ENCODE peak calls at places on chromosomes 13 and 19, in four cellular contexts. One of them, this sample, is unnamed.

GRCh38 chr13:102680133-102680717 is 14.6 kb downstream of the METTL21C start:
- DNase-seq in T follicular helper cell: no peak
- DNase-seq in SK-N-MC: no peak
- DNase-seq in left ventricle myocardium superior: no peak
- DNase-seq in this sample: no peak

GRCh38 chr13:50365683-50366391 is 350.6 kb downstream of the KCNRG start:
- DNase-seq in T follicular helper cell: peak; percentile 15
- DNase-seq in SK-N-MC: no peak
- DNase-seq in left ventricle myocardium superior: no peak
- DNase-seq in this sample: no peak

GRCh38 chr13:79481685-79482052 is 714 bp downstream of the NDFIP2 start:
- DNase-seq in SK-N-MC: no peak
- DNase-seq in left ventricle myocardium superior: no peak
- DNase-seq in T follicular helper cell: peak; percentile 7
- DNase-seq in this sample: peak; percentile 1

GRCh38 chr19:12639901-12640613 is 26.5 kb downstream of the MAN2B1 start:
- DNase-seq in SK-N-MC: no peak
- DNase-seq in left ventricle myocardium superior: peak; percentile 88
- DNase-seq in T follicular helper cell: peak; percentile 69
- DNase-seq in this sample: peak; percentile 71

GRCh38 chr13:33910267-33910666 is 92.3 kb downstream of the RFC3 start:
- DNase-seq in left ventricle myocardium superior: no peak
- DNase-seq in SK-N-MC: no peak
- DNase-seq in T follicular helper cell: no peak
- DNase-seq in this sample: no peak

GRCh38 chr19:46372901-46373572 is 26.1 kb downstream of the PPP5C start:
- DNase-seq in SK-N-MC: no peak
- DNase-seq in left ventricle myocardium superior: no peak
- DNase-seq in T follicular helper cell: no peak
- DNase-seq in this sample: no peak

GRCh38 chr19:49132974-49133609 is 13.7 kb downstream of the PPFIA3 start:
- DNase-seq in left ventricle myocardium superior: peak; percentile 70
- DNase-seq in SK-N-MC: no peak
- DNase-seq in T follicular helper cell: no peak
- DNase-seq in this sample: peak; percentile 32

GRCh38 chr13:23899555-23899954 is 2.3 kb upstream of the C1QTNF9B start:
- DNase-seq in SK-N-MC: no peak
- DNase-seq in left ventricle myocardium superior: no peak
- DNase-seq in T follicular helper cell: peak; percentile 21
- DNase-seq in this sample: peak; percentile 5

GRCh38 chr13:24651718-24652345 is 28.4 kb upstream of the ATP12A start:
- DNase-seq in left ventricle myocardium superior: no peak
- DNase-seq in T follicular helper cell: no peak
- DNase-seq in SK-N-MC: no peak
- DNase-seq in this sample: no peak

GRCh38 chr13:29543230-29544215 is 52.0 kb downstream of the SLC7A1 start:
- DNase-seq in SK-N-MC: no peak
- DNase-seq in left ventricle myocardium superior: no peak
- DNase-seq in T follicular helper cell: no peak
- DNase-seq in this sample: no peak

GRCh38 chr19:1064661-1065605 is 2.0 kb upstream of the ARHGAP45 start:
- DNase-seq in SK-N-MC: no peak
- DNase-seq in left ventricle myocardium superior: peak; percentile 85
- DNase-seq in T follicular helper cell: peak; percentile 59
- DNase-seq in this sample: peak; percentile 35

GRCh38 chr19:12478234-12478941 is 6.2 kb downstream of the ZNF709 start:
- DNase-seq in SK-N-MC: no peak
- DNase-seq in T follicular helper cell: no peak
- DNase-seq in left ventricle myocardium superior: no peak
- DNase-seq in this sample: no peak

GRCh38 chr13:88751994-88752393 is 1080.8 kb downstream of the SLITRK5 start:
- DNase-seq in left ventricle myocardium superior: no peak
- DNase-seq in T follicular helper cell: no peak
- DNase-seq in SK-N-MC: peak; percentile 50
- DNase-seq in this sample: no peak

GRCh38 chr13:105848494-105848893 is 687.0 kb downstream of the EFNB2 start:
- DNase-seq in SK-N-MC: no peak
- DNase-seq in left ventricle myocardium superior: no peak
- DNase-seq in T follicular helper cell: no peak
- DNase-seq in this sample: no peak

GRCh38 chr19:5360003-5360820 is 19.6 kb upstream of the PTPRS start:
- DNase-seq in left ventricle myocardium superior: no peak
- DNase-seq in SK-N-MC: no peak
- DNase-seq in T follicular helper cell: no peak
- DNase-seq in this sample: no peak

GRCh38 chr13:57996717-57997116 is 365.2 kb downstream of the PCDH17 start:
- DNase-seq in left ventricle myocardium superior: no peak
- DNase-seq in T follicular helper cell: no peak
- DNase-seq in SK-N-MC: peak; percentile 56
- DNase-seq in this sample: no peak

GRCh38 chr19:43560687-43561086 is 14.6 kb downstream of the XRCC1 start:
- DNase-seq in T follicular helper cell: no peak
- DNase-seq in left ventricle myocardium superior: no peak
- DNase-seq in SK-N-MC: no peak
- DNase-seq in this sample: no peak

GRCh38 chr13:76210262-76210661 is 574.1 kb downstream of the LMO7 start:
- DNase-seq in left ventricle myocardium superior: peak; percentile 56
- DNase-seq in T follicular helper cell: no peak
- DNase-seq in SK-N-MC: no peak
- DNase-seq in this sample: no peak

GRCh38 chr19:17497149-17497798 is 14.2 kb upstream of the PGLS start:
- DNase-seq in SK-N-MC: no peak
- DNase-seq in left ventricle myocardium superior: no peak
- DNase-seq in T follicular helper cell: no peak
- DNase-seq in this sample: no peak

GRCh38 chr19:18109363-18109730 is 11.8 kb downstream of the MAST3 start:
- DNase-seq in SK-N-MC: no peak
- DNase-seq in T follicular helper cell: no peak
- DNase-seq in left ventricle myocardium superior: no peak
- DNase-seq in this sample: no peak

GRCh38 chr13:45436953-45437352 is 18.8 kb upstream of the SLC25A30 start:
- DNase-seq in SK-N-MC: no peak
- DNase-seq in T follicular helper cell: no peak
- DNase-seq in left ventricle myocardium superior: no peak
- DNase-seq in this sample: no peak

GRCh38 chr19:43957891-43958290 is 6.9 kb downstream of the ZNF221 start:
- DNase-seq in T follicular helper cell: no peak
- DNase-seq in left ventricle myocardium superior: no peak
- DNase-seq in SK-N-MC: no peak
- DNase-seq in this sample: no peak